ENCODE peak calls at places on chromosomes 7 and 10, in ten cellular contexts. E is endothelial cell of umbilical vein; S is pancreas; B is CD8-positive, alpha-beta T cell; J is bronchial epithelial cell; M is brain microvascular endothelial cell; X is HepG2; W is IMR-90; Z is body of pancreas; T is hepatocyte. U is an unnamed sample.
A peak's percentile ranks its signal among the peaks of the same experiment; 100 is the strongest.

GRCh38 chr10:89085153-89085552 is 94.6 kb downstream of the FAS start:
- DNase-seq in X (no peak), J (no peak), E (no peak), B (no peak), Z (no peak), M (no peak), W (no peak), S (no peak), T (no peak), U (no peak)

GRCh38 chr10:113539789-113540188 is 13.1 kb upstream of the HABP2 start:
- DNase-seq in S (no peak), E (no peak), M (peak; percentile 58), T (peak; percentile 34), X (no peak), W (peak; percentile 36), Z (no peak), J (peak; percentile 47), B (no peak), U (peak; percentile 14)

GRCh38 chr10:34413920-34414319 is 401.2 kb downstream of the PARD3 start:
- DNase-seq in S (no peak), Z (no peak), M (no peak), W (no peak), E (no peak), T (no peak), B (no peak), J (no peak), X (no peak), U (no peak)

GRCh38 chr10:125048101-125048864 is 106.4 kb downstream of the ZRANB1 start:
- DNase-seq in W (peak; percentile 87), T (peak; percentile 93), B (peak; percentile 51), Z (peak; percentile 93), M (peak; percentile 89), X (peak; percentile 52), E (peak; percentile 84), J (peak; percentile 72), S (peak; percentile 80), U (no peak)

GRCh38 chr7:509426-509825 is 10.2 kb downstream of the PDGFA start:
- DNase-seq in E (no peak), X (no peak), Z (peak; percentile 4), S (no peak), M (no peak), J (no peak), W (no peak), T (no peak), B (no peak), U (no peak)

GRCh38 chr7:142301299-142301698 is 43.4 kb upstream of the PRSS58 start:
- DNase-seq in X (no peak), W (no peak), J (no peak), E (no peak), T (no peak), Z (no peak), M (no peak), S (no peak), B (no peak), U (no peak)

GRCh38 chr10:86969421-86970041 is 1.2 kb downstream of the ADIRF start:
- DNase-seq in B (no peak), S (no peak), E (peak; percentile 56), J (peak; percentile 88), M (no peak), W (peak; percentile 57), X (no peak), T (peak; percentile 18), Z (no peak), U (no peak)

GRCh38 chr10:66928000-66928770 is 2.3 kb downstream of the LRRTM3 start:
- DNase-seq in B (no peak), T (peak; percentile 27), J (no peak), S (no peak), E (no peak), Z (peak; percentile 11), M (peak; percentile 44), W (peak; percentile 12), X (no peak), U (no peak)

GRCh38 chr10:3355536-3355935 is 183.0 kb upstream of the PITRM1 start:
- DNase-seq in B (no peak), S (no peak), M (no peak), E (no peak), W (no peak), X (no peak), J (no peak), Z (no peak), T (no peak), U (no peak)

GRCh38 chr10:97117372-97117771 is 68.4 kb downstream of the SLIT1 start:
- DNase-seq in M (no peak), Z (no peak), B (no peak), J (peak; percentile 32), E (peak; percentile 17), S (no peak), X (no peak), W (no peak), T (no peak), U (no peak)

GRCh38 chr10:100345570-100346330 is 1.3 kb upstream of the SCD start:
- DNase-seq in T (no peak), W (peak; percentile 74), Z (no peak), E (no peak), S (no peak), X (peak; percentile 58), J (peak; percentile 32), M (peak; percentile 58), B (no peak), U (no peak)

GRCh38 chr10:121708921-121709625 is 110.8 kb upstream of the FGFR2 start:
- DNase-seq in J (no peak), X (no peak), B (no peak), E (no peak), Z (no peak), W (no peak), M (no peak), T (no peak), S (no peak), U (no peak)

GRCh38 chr7:20894806-20895205 is 108.1 kb upstream of the SP8 start:
- DNase-seq in B (no peak), T (no peak), W (no peak), S (no peak), Z (no peak), M (no peak), X (no peak), E (no peak), J (peak; percentile 70), U (no peak)

GRCh38 chr7:104328970-104329825 is 795 bp downstream of the LHFPL3 start:
- DNase-seq in B (no peak), X (no peak), M (no peak), E (no peak), T (peak; percentile 6), W (no peak), Z (no peak), J (no peak), S (no peak), U (no peak)

GRCh38 chr7:104327963-104328307 is 468 bp upstream of the LHFPL3 start:
- DNase-seq in Z (no peak), S (no peak), X (no peak), J (no peak), E (no peak), W (no peak), T (peak; percentile 3), B (no peak), M (no peak), U (no peak)

GRCh38 chr7:104327534-104327933 is 869 bp upstream of the LHFPL3 start:
- DNase-seq in Z (no peak), X (no peak), M (no peak), W (no peak), S (no peak), J (no peak), T (no peak), E (no peak), B (no peak), U (no peak)

GRCh38 chr7:104328308-104328969 is at the start of gene LHFPL3:
- DNase-seq in M (no peak), E (no peak), B (no peak), S (no peak), Z (no peak), T (peak; percentile 10), J (no peak), X (no peak), W (no peak), U (no peak)
- H3K4me3 ChIP-seq in M (peak within 1 kb of the TSS; percentile 24), E (no peak within 1 kb of the TSS), B (no peak within 1 kb of the TSS), S (peak within 1 kb of the TSS; percentile 14), Z (no peak within 1 kb of the TSS), T (peak within 1 kb of the TSS; percentile 13), J (no peak within 1 kb of the TSS), X (no peak within 1 kb of the TSS), W (peak within 1 kb of the TSS; percentile 24), U (peak within 1 kb of the TSS; percentile 13)

DNA sequence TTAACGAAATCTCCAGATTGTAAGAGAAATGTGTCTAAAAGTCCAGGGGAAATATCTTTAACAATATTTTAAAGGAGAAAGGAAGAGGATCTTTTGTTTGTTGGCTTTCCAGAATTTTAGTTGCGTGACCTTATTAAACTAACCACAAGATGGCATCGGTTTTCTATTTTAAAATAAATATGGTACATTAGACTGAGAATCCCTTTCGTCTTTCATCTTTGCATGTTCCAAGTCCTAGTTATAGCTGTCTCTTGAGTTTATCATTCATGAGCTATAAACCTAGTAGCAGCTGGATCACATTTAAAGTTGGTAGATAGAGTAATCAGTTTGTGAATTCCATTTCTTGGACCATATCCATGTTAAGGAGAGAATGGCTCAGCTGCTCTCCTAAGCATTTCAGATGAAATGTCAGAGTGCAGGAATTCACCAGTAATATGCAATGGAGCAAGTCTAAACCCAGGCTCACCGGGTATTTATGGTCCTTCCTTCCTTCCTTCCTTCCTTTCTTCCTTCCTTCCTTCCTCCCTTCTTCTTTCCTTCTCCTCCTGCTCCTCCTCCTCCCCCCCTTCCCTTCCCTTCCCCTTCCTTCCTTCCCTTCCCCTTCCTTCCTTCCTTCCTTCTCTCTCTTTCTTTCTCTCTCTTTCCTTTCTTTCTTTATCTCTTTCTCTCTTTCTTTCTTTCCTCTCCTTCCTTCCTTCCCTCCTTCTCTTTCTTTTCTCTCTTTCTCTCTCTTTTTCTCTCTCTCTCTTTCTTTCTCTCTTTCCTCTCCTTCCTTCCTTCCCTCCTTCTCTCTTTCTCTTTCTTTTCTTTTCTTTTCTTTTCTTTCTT is 57.8 kb upstream of the RAB18 start:
- DNase-seq in E (peak; percentile 51), W (peak; percentile 47), X (peak; percentile 3), S (no peak), Z (no peak), T (peak; percentile 36), J (peak; percentile 53), B (no peak), M (peak; percentile 3), U (peak; percentile 85)
- TF ChIP-seq CTCF in E (peak; percentile 13), W (peak; percentile 56), X (peak; percentile 48), S (peak; percentile 19), Z (no peak), T (peak; percentile 51), J (peak; percentile 36), B (peak; percentile 61), M (peak; percentile 14), U (peak; percentile 30)

GRCh38 chr7:13882051-13882450 is 107.4 kb downstream of the ETV1 start:
- DNase-seq in X (no peak), S (no peak), B (no peak), J (no peak), M (no peak), W (no peak), E (no peak), Z (no peak), T (no peak), U (no peak)
- H3K4me3 ChIP-seq in X (no peak overlapping the region), S (no peak overlapping the region), B (no peak overlapping the region), J (no peak overlapping the region), M (no peak overlapping the region), W (no peak overlapping the region), E (no peak overlapping the region), Z (no peak overlapping the region), T (no peak overlapping the region), U (no peak overlapping the region)

GRCh38 chr7:85612514-85612913 is 425.7 kb upstream of the SEMA3D start:
- DNase-seq in T (no peak), Z (no peak), B (no peak), S (no peak), M (no peak), J (no peak), W (no peak), E (no peak), X (no peak), U (no peak)
- TF ChIP-seq CTCF in T (no peak), Z (no peak), B (no peak), S (no peak), M (no peak), J (no peak), W (no peak), E (no peak), X (no peak), U (no peak)